ENCODE peak calls at places on chromosome 19, in five cellular contexts. H is CD4-positive, alpha-beta T cell; W is cardiac fibroblast; M is right lobe of liver; F is Caco-2. N is an unnamed sample.

GRCh38 chr19:24002256-24002945 is 84.6 kb upstream of the ZNF254 start:
- DNase-seq in H (no peak), W (no peak), M (no peak), F (no peak), N (no peak)

GRCh38 chr19:56176881-56177280 is 1.1 kb downstream of the GALP start:
- DNase-seq in H (no peak), W (no peak), M (no peak), F (no peak), N (no peak)

GRCh38 chr19:46913852-46914430 is 53.1 kb downstream of the ARHGAP35 start:
- DNase-seq in H (no peak), W (no peak), M (no peak), F (no peak), N (no peak)

GRCh38 chr19:676343-677105 is at the start of gene FSTL3:
- DNase-seq in H (no peak), W (peak; percentile 43), M (no peak), F (peak; percentile 34), N (no peak)

GRCh38 chr19:53878786-53879144 is 3.2 kb upstream of the PRKCG start:
- DNase-seq in H (no peak), W (peak; percentile 30), M (no peak), F (no peak), N (no peak)

GRCh38 chr19:47545061-47545948 is 27.6 kb downstream of the ZNF541 start:
- DNase-seq in H (no peak), W (no peak), M (no peak), F (no peak), N (no peak)

GRCh38 chr19:53792721-53793433 is 31.2 kb downstream of the NLRP12 start:
- DNase-seq in H (peak; percentile 54), W (peak; percentile 94), M (peak; percentile 84), F (peak; percentile 90), N (peak; percentile 86)

GRCh38 chr19:1826557-1827521 is 14.8 kb upstream of the ATP8B3 start:
- DNase-seq in H (no peak), W (no peak), M (peak; percentile 75), F (no peak), N (no peak)

GRCh38 chr19:5006201-5006600 is 37.3 kb downstream of the KDM4B start:
- DNase-seq in H (no peak), W (peak; percentile 15), M (peak; percentile 79), F (no peak), N (no peak)

GRCh38 chr19:35247526-35248309 is 1.1 kb upstream of the LSR start:
- DNase-seq in H (peak; percentile 53), W (no peak), M (peak; percentile 94), F (peak; percentile 97), N (peak; percentile 90)

GRCh38 chr19:13781547-13781946 is 7.3 kb downstream of the C19orf53 start:
- DNase-seq in H (no peak), W (peak; percentile 92), M (no peak), F (peak; percentile 48), N (peak; percentile 76)

GRCh38 chr19:33461256-33462111 is 60.1 kb downstream of the PEPD start:
- DNase-seq in H (no peak), W (no peak), M (no peak), F (no peak), N (no peak)

GRCh38 chr19:1402411-1403070 is 1.2 kb upstream of the GAMT start:
- DNase-seq in H (no peak), W (no peak), M (no peak), F (no peak), N (peak; percentile 86)

GRCh38 chr19:58033741-58034475 is at the start of gene ZSCAN1:
- DNase-seq in H (no peak), W (peak; percentile 73), M (peak; percentile 73), F (no peak), N (no peak)

GRCh38 chr19:750640-751423 is at the start of gene MISP:
- DNase-seq in H (no peak), W (no peak), M (no peak), F (peak; percentile 93), N (peak; percentile 73)

GRCh38 chr19:10508707-10509106 is 5.6 kb upstream of the KEAP1 start:
- DNase-seq in H (no peak), W (peak; percentile 30), M (no peak), F (no peak), N (peak; percentile 31)

GRCh38 chr19:2869618-2870017 is 2.5 kb downstream of the ZNF556 start:
- DNase-seq in H (no peak), W (no peak), M (no peak), F (no peak), N (no peak)

GRCh38 chr19:54573330-54573872 is at the start of gene LILRA2:
- DNase-seq in H (no peak), W (no peak), M (no peak), F (no peak), N (no peak)

GRCh38 chr19:23774156-23774971 is 15.7 kb upstream of the ZNF681 start:
- DNase-seq in H (no peak), W (peak; percentile 12), M (no peak), F (no peak), N (peak; percentile 46)

GRCh38 chr19:3132971-3133792 is 2.7 kb upstream of the GNA15 start:
- DNase-seq in H (peak; percentile 67), W (peak; percentile 37), M (no peak), F (no peak), N (no peak)

GRCh38 chr19:34430738-34431625 is 2.8 kb downstream of the UBA2 start:
- DNase-seq in H (peak; percentile 10), W (peak; percentile 73), M (no peak), F (peak; percentile 49), N (peak; percentile 70)

GRCh38 chr19:7863157-7863970 is 10.8 kb downstream of the PRR36 start:
- DNase-seq in H (no peak), W (no peak), M (no peak), F (no peak), N (no peak)

GRCh38 chr19:47742636-47743035 is 2.7 kb upstream of the NOP53 start:
- DNase-seq in H (no peak), W (no peak), M (no peak), F (no peak), N (no peak)

GRCh38 chr19:42096255-42096837 is 20.4 kb downstream of the ZNF574 start:
- DNase-seq in H (no peak), W (no peak), M (no peak), F (no peak), N (no peak)

GRCh38 chr19:1038995-1039645 is 787 bp upstream of the ABCA7 start:
- DNase-seq in H (no peak), W (no peak), M (no peak), F (no peak), N (no peak)

GRCh38 chr19:17379221-17379631 is 2.1 kb upstream of the PLVAP start:
- DNase-seq in H (no peak), W (no peak), M (no peak), F (no peak), N (no peak)

GRCh38 chr19:45791744-45792481 is 732 bp downstream of the DMWD start:
- DNase-seq in H (no peak), W (no peak), M (no peak), F (no peak), N (no peak)

GRCh38 chr19:46144756-46145155 is 3.3 kb upstream of the IGFL2 start:
- DNase-seq in H (no peak), W (no peak), M (no peak), F (no peak), N (no peak)

GRCh38 chr19:17997969-17998826 is 9.8 kb upstream of the ARRDC2 start:
- DNase-seq in H (no peak), W (peak; percentile 71), M (no peak), F (no peak), N (peak; percentile 44)

GRCh38 chr19:11089254-11090013 is at the start of gene LDLR:
- DNase-seq in H (peak; percentile 59), W (peak; percentile 97), M (peak; percentile 95), F (peak; percentile 92), N (peak; percentile 99)

DNA sequence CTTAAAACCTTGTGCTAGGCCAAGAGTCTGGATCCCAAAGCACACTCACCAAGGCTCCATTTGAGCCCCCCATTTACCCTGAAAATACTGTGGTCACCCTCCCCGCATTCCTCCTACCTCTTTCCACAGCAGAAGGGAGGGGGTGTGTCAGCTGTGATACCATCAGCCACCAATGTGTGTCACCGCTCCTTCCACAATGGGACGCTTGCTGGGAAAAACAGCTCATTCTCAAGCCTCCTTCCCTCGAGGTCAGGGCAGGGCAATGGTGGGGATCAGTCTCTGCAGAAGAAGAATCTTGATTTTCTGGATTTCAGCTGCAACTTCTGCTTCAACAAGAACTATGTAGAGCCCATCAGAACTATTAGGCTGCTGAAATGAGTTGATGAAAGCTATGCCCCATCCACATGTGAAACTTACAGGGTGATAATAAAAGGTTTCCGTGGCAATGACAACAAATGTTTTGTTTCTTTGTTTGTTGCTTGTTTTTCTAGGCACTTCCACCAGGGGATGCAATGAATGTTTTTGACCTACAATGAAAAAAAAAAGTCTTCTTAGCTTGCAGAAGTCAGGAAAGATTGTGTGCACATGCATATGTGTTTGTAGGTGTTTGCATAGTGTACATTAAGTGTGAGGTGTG is 26.4 kb upstream of the ZNF507 start:
- DNase-seq in H (no peak), W (peak; percentile 12), M (no peak), F (peak; percentile 57), N (peak; percentile 21)
- TF ChIP-seq CTCF in H (no peak), W (no peak), M (peak; percentile 32), F (peak; percentile 48), N (no peak)

GRCh38 chr19:28727133-28727834 is 485.7 kb downstream of the UQCRFS1 start:
- DNase-seq in H (peak; percentile 4), W (peak; percentile 39), M (no peak), F (no peak), N (no peak)
- TF ChIP-seq CTCF in H (no peak), W (peak; percentile 21), M (peak; percentile 13), F (no peak), N (no peak)

GRCh38 chr19:6736917-6737283 is 480 bp downstream of the GPR108 start:
- DNase-seq in H (no peak), W (no peak), M (no peak), F (no peak), N (no peak)
- TF ChIP-seq CTCF in H (no peak), W (no peak), M (no peak), F (no peak), N (no peak)

GRCh38 chr19:40136818-40137217 is 46.1 kb upstream of the ZNF780A start:
- DNase-seq in H (no peak), W (no peak), M (no peak), F (no peak), N (no peak)
- TF ChIP-seq CTCF in H (no peak), W (no peak), M (no peak), F (no peak), N (no peak)

DNA sequence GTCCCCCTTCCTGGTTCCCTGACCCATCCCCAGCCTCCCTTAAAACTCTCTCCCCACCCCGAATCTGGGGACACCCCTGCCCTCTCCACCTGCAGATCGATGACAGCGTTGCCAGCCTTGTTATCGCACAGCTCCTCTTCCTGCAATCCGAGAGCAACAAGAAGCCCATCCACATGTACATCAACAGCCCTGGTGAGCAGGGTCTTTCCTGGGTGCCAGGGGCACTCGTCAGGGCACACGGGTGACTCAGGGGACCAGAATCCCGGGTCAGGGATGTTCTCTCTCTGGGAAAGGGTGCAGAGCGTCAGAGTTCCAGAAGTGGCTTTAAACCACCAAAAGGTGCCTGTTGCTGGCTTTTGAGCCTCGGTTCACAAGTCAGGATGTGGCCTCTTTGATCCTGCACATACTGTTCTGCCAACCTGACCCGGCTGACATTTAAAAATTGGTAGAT is 1.0 kb downstream of the CLPP start:
- DNase-seq in H (no peak), W (peak; percentile 9), M (no peak), F (no peak), N (no peak)
- TF ChIP-seq CTCF in H (no peak), W (no peak), M (no peak), F (no peak), N (no peak)